ENCODE peak calls at places on chromosomes 6 and 20, in seven cellular contexts. One of them, this sample, is unnamed.

GRCh38 chr6:169993861-169994481 is 242.5 kb downstream of the ERMARD start:
- DNase-seq in mammary epithelial cell: no peak
- DNase-seq in cardiac muscle cell: no peak
- DNase-seq in spleen: peak; percentile 63
- DNase-seq in lung: no peak
- DNase-seq in A549: no peak
- DNase-seq in adrenal gland: no peak
- DNase-seq in this sample: no peak

GRCh38 chr6:143027058-143027457 is 33.6 kb upstream of the AIG1 start:
- DNase-seq in mammary epithelial cell: no peak
- DNase-seq in cardiac muscle cell: peak; percentile 56
- DNase-seq in spleen: peak; percentile 64
- DNase-seq in lung: no peak
- DNase-seq in A549: peak; percentile 4
- DNase-seq in adrenal gland: peak; percentile 57
- DNase-seq in this sample: peak; percentile 26

GRCh38 chr6:34897130-34897529 is 8.1 kb downstream of the ANKS1A start:
- DNase-seq in mammary epithelial cell: no peak
- DNase-seq in cardiac muscle cell: no peak
- DNase-seq in spleen: no peak
- DNase-seq in lung: no peak
- DNase-seq in A549: no peak
- DNase-seq in adrenal gland: no peak
- DNase-seq in this sample: no peak

GRCh38 chr6:71412559-71412958 is 123.9 kb downstream of the OGFRL1 start:
- DNase-seq in mammary epithelial cell: no peak
- DNase-seq in cardiac muscle cell: no peak
- DNase-seq in spleen: no peak
- DNase-seq in lung: no peak
- DNase-seq in A549: no peak
- DNase-seq in adrenal gland: no peak
- DNase-seq in this sample: no peak

GRCh38 chr20:53679597-53680309 is 86.1 kb upstream of the ZNF217 start:
- DNase-seq in mammary epithelial cell: no peak
- DNase-seq in cardiac muscle cell: no peak
- DNase-seq in spleen: no peak
- DNase-seq in lung: no peak
- DNase-seq in A549: peak; percentile 36
- DNase-seq in adrenal gland: no peak
- DNase-seq in this sample: no peak

GRCh38 chr6:44472250-44472945 is 84.9 kb downstream of the CDC5L start:
- DNase-seq in mammary epithelial cell: no peak
- DNase-seq in cardiac muscle cell: no peak
- DNase-seq in spleen: no peak
- DNase-seq in lung: no peak
- DNase-seq in A549: no peak
- DNase-seq in adrenal gland: no peak
- DNase-seq in this sample: no peak

GRCh38 chr6:127539292-127539691 is 20.2 kb upstream of the MTCL3 start:
- DNase-seq in mammary epithelial cell: no peak
- DNase-seq in cardiac muscle cell: peak; percentile 48
- DNase-seq in spleen: no peak
- DNase-seq in lung: no peak
- DNase-seq in A549: no peak
- DNase-seq in adrenal gland: no peak
- DNase-seq in this sample: no peak

GRCh38 chr6:125073071-125073470 is 80.5 kb upstream of the TPD52L1 start:
- DNase-seq in mammary epithelial cell: no peak
- DNase-seq in cardiac muscle cell: no peak
- DNase-seq in spleen: no peak
- DNase-seq in lung: no peak
- DNase-seq in A549: no peak
- DNase-seq in adrenal gland: no peak
- DNase-seq in this sample: no peak

GRCh38 chr6:42627674-42628073 is 63.8 kb downstream of the UBR2 start:
- DNase-seq in mammary epithelial cell: no peak
- DNase-seq in cardiac muscle cell: peak; percentile 33
- DNase-seq in spleen: no peak
- DNase-seq in lung: no peak
- DNase-seq in A549: no peak
- DNase-seq in adrenal gland: peak; percentile 36
- DNase-seq in this sample: no peak

GRCh38 chr6:96812077-96812703 is 25.1 kb downstream of the GPR63 start:
- DNase-seq in mammary epithelial cell: no peak
- DNase-seq in cardiac muscle cell: peak; percentile 47
- DNase-seq in spleen: no peak
- DNase-seq in lung: no peak
- DNase-seq in A549: no peak
- DNase-seq in adrenal gland: no peak
- DNase-seq in this sample: no peak

GRCh38 chr6:73679009-73679408 is 17.0 kb upstream of the CD109 start:
- DNase-seq in mammary epithelial cell: no peak
- DNase-seq in cardiac muscle cell: no peak
- DNase-seq in spleen: no peak
- DNase-seq in lung: no peak
- DNase-seq in A549: no peak
- DNase-seq in adrenal gland: no peak
- DNase-seq in this sample: no peak

GRCh38 chr20:43191143-43191542 is 1.4 kb upstream of the PTPRT start:
- DNase-seq in mammary epithelial cell: no peak
- DNase-seq in cardiac muscle cell: no peak
- DNase-seq in spleen: no peak
- DNase-seq in lung: no peak
- DNase-seq in A549: no peak
- DNase-seq in adrenal gland: no peak
- DNase-seq in this sample: no peak

GRCh38 chr6:57303931-57304681 is 13.3 kb upstream of the PRIM2 start:
- DNase-seq in mammary epithelial cell: no peak
- DNase-seq in cardiac muscle cell: peak; percentile 41
- DNase-seq in spleen: no peak
- DNase-seq in lung: no peak
- DNase-seq in A549: no peak
- DNase-seq in adrenal gland: peak; percentile 12
- DNase-seq in this sample: no peak

GRCh38 chr6:125947581-125947980 is 9.0 kb upstream of the HINT3 start:
- DNase-seq in mammary epithelial cell: peak; percentile 67
- DNase-seq in cardiac muscle cell: peak; percentile 64
- DNase-seq in spleen: no peak
- DNase-seq in lung: peak; percentile 82
- DNase-seq in A549: peak; percentile 85
- DNase-seq in adrenal gland: peak; percentile 70
- DNase-seq in this sample: no peak

GRCh38 chr20:59170406-59171349 is 7.1 kb downstream of the ZNF831 start:
- DNase-seq in mammary epithelial cell: no peak
- DNase-seq in cardiac muscle cell: no peak
- DNase-seq in spleen: no peak
- DNase-seq in lung: no peak
- DNase-seq in A549: no peak
- DNase-seq in adrenal gland: no peak
- DNase-seq in this sample: no peak

GRCh38 chr6:32983493-32983848 is 15.1 kb downstream of the BRD2 start:
- DNase-seq in mammary epithelial cell: no peak
- DNase-seq in cardiac muscle cell: no peak
- DNase-seq in spleen: no peak
- DNase-seq in lung: no peak
- DNase-seq in A549: no peak
- DNase-seq in adrenal gland: no peak
- DNase-seq in this sample: no peak

GRCh38 chr6:25993038-25993684 is 30.6 kb downstream of the TRIM38 start:
- DNase-seq in mammary epithelial cell: no peak
- DNase-seq in cardiac muscle cell: no peak
- DNase-seq in spleen: no peak
- DNase-seq in lung: no peak
- DNase-seq in A549: no peak
- DNase-seq in adrenal gland: no peak
- DNase-seq in this sample: no peak

GRCh38 chr20:17562804-17563305 is 7.0 kb upstream of the DSTN start:
- DNase-seq in mammary epithelial cell: peak; percentile 77
- DNase-seq in cardiac muscle cell: peak; percentile 86
- DNase-seq in spleen: no peak
- DNase-seq in lung: peak; percentile 53
- DNase-seq in A549: peak; percentile 83
- DNase-seq in adrenal gland: no peak
- DNase-seq in this sample: no peak

GRCh38 chr20:2123720-2124119 is 22.1 kb downstream of the STK35 start:
- DNase-seq in mammary epithelial cell: no peak
- DNase-seq in cardiac muscle cell: no peak
- DNase-seq in spleen: no peak
- DNase-seq in lung: no peak
- DNase-seq in A549: no peak
- DNase-seq in adrenal gland: peak; percentile 47
- DNase-seq in this sample: no peak

GRCh38 chr20:5784735-5785134 is 34.5 kb downstream of the SHLD1 start:
- DNase-seq in mammary epithelial cell: no peak
- DNase-seq in cardiac muscle cell: no peak
- DNase-seq in spleen: no peak
- DNase-seq in lung: peak; percentile 70
- DNase-seq in A549: peak; percentile 35
- DNase-seq in adrenal gland: no peak
- DNase-seq in this sample: no peak

GRCh38 chr6:141734441-141734840 is 398.3 kb upstream of the GJE1 start:
- DNase-seq in mammary epithelial cell: no peak
- DNase-seq in cardiac muscle cell: no peak
- DNase-seq in spleen: no peak
- DNase-seq in lung: no peak
- DNase-seq in A549: no peak
- DNase-seq in adrenal gland: no peak
- DNase-seq in this sample: no peak
- H3K4me3 ChIP-seq in mammary epithelial cell: no peak overlapping the region
- H3K4me3 ChIP-seq in cardiac muscle cell: no peak overlapping the region
- H3K4me3 ChIP-seq in spleen: no peak overlapping the region
- H3K4me3 ChIP-seq in lung: no peak overlapping the region
- H3K4me3 ChIP-seq in A549: no peak overlapping the region
- H3K4me3 ChIP-seq in adrenal gland: no peak overlapping the region
- H3K4me3 ChIP-seq in this sample: no peak overlapping the region

GRCh38 chr20:7161690-7162089 is 394.2 kb downstream of the BMP2 start:
- DNase-seq in mammary epithelial cell: peak; percentile 25
- DNase-seq in cardiac muscle cell: peak; percentile 34
- DNase-seq in spleen: no peak
- DNase-seq in lung: no peak
- DNase-seq in A549: peak; percentile 9
- DNase-seq in adrenal gland: peak; percentile 26
- DNase-seq in this sample: no peak
- TF ChIP-seq CTCF in mammary epithelial cell: peak; percentile 65
- TF ChIP-seq CTCF in cardiac muscle cell: peak; percentile 39
- TF ChIP-seq CTCF in spleen: no peak
- TF ChIP-seq CTCF in lung: no peak
- TF ChIP-seq CTCF in A549: no peak
- TF ChIP-seq CTCF in adrenal gland: no peak
- TF ChIP-seq CTCF in this sample: no peak

GRCh38 chr20:62361799-62362589 is 5.1 kb downstream of the LAMA5 start:
- DNase-seq in mammary epithelial cell: no peak
- DNase-seq in cardiac muscle cell: no peak
- DNase-seq in spleen: no peak
- DNase-seq in lung: peak; percentile 88
- DNase-seq in A549: peak; percentile 88
- DNase-seq in adrenal gland: no peak
- DNase-seq in this sample: peak; percentile 52

GRCh38 chr20:62363920-62364851 is 2.9 kb downstream of the LAMA5 start:
- DNase-seq in mammary epithelial cell: no peak
- DNase-seq in cardiac muscle cell: peak; percentile 53
- DNase-seq in spleen: no peak
- DNase-seq in lung: no peak
- DNase-seq in A549: peak; percentile 62
- DNase-seq in adrenal gland: peak; percentile 64
- DNase-seq in this sample: peak; percentile 61

GRCh38 chr20:62360854-62361798 is 6.0 kb downstream of the LAMA5 start:
- DNase-seq in mammary epithelial cell: no peak
- DNase-seq in cardiac muscle cell: no peak
- DNase-seq in spleen: no peak
- DNase-seq in lung: no peak
- DNase-seq in A549: peak; percentile 90
- DNase-seq in adrenal gland: no peak
- DNase-seq in this sample: peak; percentile 5

GRCh38 chr20:62362991-62363919 is 3.9 kb downstream of the LAMA5 start:
- DNase-seq in mammary epithelial cell: no peak
- DNase-seq in cardiac muscle cell: no peak
- DNase-seq in spleen: no peak
- DNase-seq in lung: no peak
- DNase-seq in A549: peak; percentile 80
- DNase-seq in adrenal gland: no peak
- DNase-seq in this sample: peak; percentile 19

GRCh38 chr20:62362590-62362940 is 4.5 kb downstream of the LAMA5 start:
- DNase-seq in mammary epithelial cell: no peak
- DNase-seq in cardiac muscle cell: no peak
- DNase-seq in spleen: no peak
- DNase-seq in lung: no peak
- DNase-seq in A549: no peak
- DNase-seq in adrenal gland: no peak
- DNase-seq in this sample: no peak
- H3K4me1 ChIP-seq in mammary epithelial cell: peaks cover 76% of the 10 kb centered on the region
- H3K4me1 ChIP-seq in cardiac muscle cell: peaks cover 40% of the 10 kb centered on the region
- H3K4me1 ChIP-seq in spleen: peaks cover 92% of the 10 kb centered on the region
- H3K4me1 ChIP-seq in lung: peaks cover 8% of the 10 kb centered on the region
- H3K4me1 ChIP-seq in A549: peaks cover 66% of the 10 kb centered on the region
- H3K4me1 ChIP-seq in adrenal gland: peaks cover 46% of the 10 kb centered on the region
- H3K4me1 ChIP-seq in this sample: peaks cover 82% of the 10 kb centered on the region

DNA sequence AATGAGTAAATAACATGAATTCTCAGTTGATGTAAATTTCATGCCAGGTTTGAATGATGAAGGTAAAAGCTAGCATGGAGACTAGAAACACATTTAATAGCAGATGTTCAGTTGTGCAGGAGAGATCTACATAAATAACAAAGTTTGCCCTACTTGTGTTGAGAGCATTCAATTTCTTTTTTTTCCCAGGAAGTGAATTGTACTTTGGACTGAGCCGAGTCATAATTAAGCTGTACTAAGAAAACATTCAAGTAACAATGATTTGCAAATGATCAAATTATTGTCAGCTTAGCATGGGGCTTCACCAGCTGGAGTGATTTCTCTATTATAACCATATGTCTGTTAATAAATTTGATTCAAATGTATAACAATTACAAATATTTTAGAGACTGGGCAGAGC is 893.5 kb upstream of the MAP3K7 start:
- DNase-seq in mammary epithelial cell: no peak
- DNase-seq in cardiac muscle cell: no peak
- DNase-seq in spleen: no peak
- DNase-seq in lung: no peak
- DNase-seq in A549: no peak
- DNase-seq in adrenal gland: no peak
- DNase-seq in this sample: no peak
- H3K4me3 ChIP-seq in mammary epithelial cell: no peak overlapping the region
- H3K4me3 ChIP-seq in cardiac muscle cell: no peak overlapping the region
- H3K4me3 ChIP-seq in spleen: no peak overlapping the region
- H3K4me3 ChIP-seq in lung: no peak overlapping the region
- H3K4me3 ChIP-seq in A549: no peak overlapping the region
- H3K4me3 ChIP-seq in adrenal gland: no peak overlapping the region
- H3K4me3 ChIP-seq in this sample: no peak overlapping the region

GRCh38 chr6:18302561-18303439 is 38.5 kb upstream of the DEK start:
- DNase-seq in mammary epithelial cell: no peak
- DNase-seq in cardiac muscle cell: peak; percentile 29
- DNase-seq in spleen: no peak
- DNase-seq in lung: no peak
- DNase-seq in A549: peak; percentile 19
- DNase-seq in adrenal gland: peak; percentile 7
- DNase-seq in this sample: no peak
- TF ChIP-seq CTCF in mammary epithelial cell: no peak
- TF ChIP-seq CTCF in cardiac muscle cell: no peak
- TF ChIP-seq CTCF in spleen: no peak
- TF ChIP-seq CTCF in lung: no peak
- TF ChIP-seq CTCF in A549: peak; percentile 15
- TF ChIP-seq CTCF in adrenal gland: no peak
- TF ChIP-seq CTCF in this sample: peak; percentile 36